ENCODE peak calls at places on chromosomes 3 and 15, in five cellular contexts. Z, K, J, L and U are unnamed samples.

GRCh38 chr15:66452971-66453580 is 44.5 kb downstream of the SNAPC5 start:
- DNase-seq in J (peak; percentile 19), K (no peak), L (no peak), Z (no peak), U (no peak)

GRCh38 chr15:60426870-60427528 is 29.2 kb upstream of the ANXA2 start:
- DNase-seq in J (no peak), L (no peak), K (no peak), Z (no peak), U (no peak)

GRCh38 chr15:82812994-82813393 is 3.6 kb downstream of the WHAMM start:
- DNase-seq in Z (no peak), J (no peak), K (no peak), L (no peak), U (no peak)

GRCh38 chr3:36546196-36546595 is 165.9 kb downstream of the STAC start:
- DNase-seq in K (no peak), J (no peak), Z (no peak), L (no peak), U (no peak)

GRCh38 chr3:10010546-10011465 is 15.4 kb upstream of the FANCD2 start:
- DNase-seq in Z (peak; percentile 99), J (peak; percentile 73), K (peak; percentile 94), L (peak; percentile 98), U (peak; percentile 96)

GRCh38 chr15:36130641-36131310 is 448.6 kb upstream of the CDIN1 start:
- DNase-seq in L (no peak), K (no peak), J (no peak), Z (no peak), U (no peak)

GRCh38 chr3:141410861-141411771 is 42.8 kb downstream of the ZBTB38 start:
- DNase-seq in K (no peak), J (no peak), Z (no peak), L (no peak), U (no peak)

GRCh38 chr3:15903776-15904720 is 106.3 kb upstream of the ANKRD28 start:
- DNase-seq in L (no peak), K (no peak), J (no peak), Z (peak; percentile 82), U (no peak)

GRCh38 chr3:77038468-77038927 is 1.4 kb upstream of the ROBO2 start:
- DNase-seq in K (peak; percentile 82), L (peak; percentile 90), Z (no peak), J (no peak), U (peak; percentile 2)

GRCh38 chr15:28982886-28983285 is 97.1 kb downstream of the APBA2 start:
- DNase-seq in J (no peak), L (peak; percentile 68), Z (no peak), K (no peak), U (no peak)

GRCh38 chr3:88262527-88262926 is 112.8 kb downstream of the C3orf38 start:
- DNase-seq in K (no peak), J (no peak), L (no peak), Z (no peak), U (no peak)

GRCh38 chr3:177776656-177777055 is 579.4 kb upstream of the TBL1XR1 start:
- DNase-seq in J (no peak), K (no peak), Z (no peak), L (no peak), U (no peak)

GRCh38 chr3:95172144-95172543 is 1109.3 kb downstream of the NSUN3 start:
- DNase-seq in L (no peak), Z (no peak), K (no peak), J (no peak), U (no peak)

GRCh38 chr15:29939404-29939803 is 117.1 kb upstream of the TJP1 start:
- DNase-seq in Z (no peak), K (no peak), L (no peak), J (no peak), U (no peak)

GRCh38 chr15:33145447-33145846 is 49.1 kb downstream of the FMN1 start:
- DNase-seq in L (no peak), K (no peak), J (no peak), Z (no peak), U (no peak)

GRCh38 chr3:21718161-21718765 is 32.7 kb downstream of the ZNF385D start:
- DNase-seq in K (no peak), J (no peak), L (no peak), Z (no peak), U (no peak)

GRCh38 chr15:90002428-90002844 is 1.3 kb downstream of the ZNF710 start:
- DNase-seq in Z (no peak), K (peak; percentile 54), J (peak; percentile 51), L (no peak), U (peak; percentile 45)

GRCh38 chr15:42175671-42176070 is 19.2 kb upstream of the PLA2G4F start:
- DNase-seq in K (no peak), L (no peak), J (no peak), Z (no peak), U (no peak)

GRCh38 chr3:128382221-128382807 is 84.4 kb downstream of the DNAJB8 start:
- DNase-seq in J (no peak), K (no peak), Z (no peak), L (no peak), U (no peak)

GRCh38 chr3:113746955-113747718 is at the start of gene ATP6V1A:
- DNase-seq in K (peak; percentile 60), Z (peak; percentile 90), J (peak; percentile 85), L (no peak), U (no peak)

GRCh38 chr15:28889346-28889745 is 3.6 kb downstream of the APBA2 start:
- DNase-seq in L (no peak), Z (no peak), K (no peak), J (no peak), U (no peak)

GRCh38 chr3:45693941-45694521 is 4.8 kb downstream of the SACM1L start:
- DNase-seq in Z (no peak), J (peak; percentile 14), K (no peak), L (no peak), U (no peak)

GRCh38 chr3:24272408-24272807 is 222.2 kb downstream of the THRB start:
- DNase-seq in J (no peak), Z (no peak), K (no peak), L (no peak), U (no peak)

GRCh38 chr3:23667536-23668429 is 138.0 kb upstream of the UBE2E1 start:
- DNase-seq in Z (no peak), K (no peak), J (no peak), L (no peak), U (no peak)

GRCh38 chr3:30612422-30613134 is 6.2 kb downstream of the TGFBR2 start:
- DNase-seq in K (no peak), Z (no peak), J (no peak), L (no peak), U (no peak)

GRCh38 chr3:146626384-146627122 is 21.4 kb upstream of the PLSCR5 start:
- DNase-seq in Z (no peak), L (no peak), K (no peak), J (no peak), U (no peak)

GRCh38 chr3:112979244-112979832 is 4.4 kb upstream of the CD200R1 start:
- DNase-seq in L (no peak), J (peak; percentile 63), K (peak; percentile 18), Z (no peak), U (no peak)

GRCh38 chr3:109563149-109563548 is 225.8 kb upstream of the DPPA4 start:
- DNase-seq in K (no peak), J (no peak), L (no peak), Z (no peak), U (no peak)